ENCODE peak calls at places on chromosomes 5 and 9, in six cellular contexts. P is progenitor cell of endocrine pancreas, O is transverse colon, Q is coronary artery, G is ovary, Z is uterus. N is an unnamed sample.

GRCh38 chr9:100150209-100150608 is 51.2 kb downstream of the INVS start:
- DNase-seq in O (no peak), Q (no peak), P (no peak), G (no peak), Z (no peak), N (no peak)

GRCh38 chr5:99674086-99674485 is 745.3 kb upstream of the CHD1 start:
- DNase-seq in O (no peak), G (no peak), Z (no peak), P (no peak), Q (no peak), N (no peak)

GRCh38 chr5:82276800-82277612 is 1.1 kb downstream of the RPS23 start:
- DNase-seq in Q (no peak), G (no peak), O (no peak), P (no peak), Z (no peak), N (no peak)

GRCh38 chr5:73709536-73710129 is 83.6 kb downstream of the ARHGEF28 start:
- DNase-seq in G (no peak), Z (no peak), O (no peak), P (no peak), Q (no peak), N (no peak)

GRCh38 chr5:10424124-10424731 is 17.5 kb upstream of the ROPN1L start:
- DNase-seq in P (no peak), Q (no peak), G (no peak), Z (no peak), O (no peak), N (no peak)

GRCh38 chr5:150209020-150209635 is 19.3 kb downstream of the SLC6A7 start:
- DNase-seq in P (no peak), Z (no peak), G (no peak), Q (peak), O (peak), N (no peak)

GRCh38 chr5:37955748-37956147 is 115.9 kb upstream of the GDNF start:
- DNase-seq in Q (no peak), O (no peak), G (no peak), P (no peak), Z (no peak), N (no peak)

GRCh38 chr9:78115073-78115472 is 83.5 kb upstream of the GNAQ start:
- DNase-seq in P (no peak), Z (no peak), G (no peak), O (no peak), Q (no peak), N (no peak)

GRCh38 chr9:136526625-136527066 is 19.2 kb downstream of the NOTCH1 start:
- DNase-seq in P (no peak), Z (no peak), G (no peak), Q (no peak), O (peak), N (no peak)

GRCh38 chr9:108708448-108708847 is 147.3 kb downstream of the ACTL7B start:
- DNase-seq in P (no peak), O (no peak), Q (no peak), Z (no peak), G (no peak), N (no peak)

GRCh38 chr5:84549054-84549453 is 164.4 kb upstream of the EDIL3 start:
- DNase-seq in Q (no peak), O (no peak), P (no peak), Z (no peak), G (no peak), N (no peak)

GRCh38 chr9:76818271-76818670 is 54.0 kb downstream of the PCA3 start:
- DNase-seq in Q (peak), G (peak), O (peak), Z (peak), P (no peak), N (no peak)

GRCh38 chr5:158727771-158728311 is 371.9 kb downstream of the EBF1 start:
- DNase-seq in O (no peak), Q (no peak), Z (peak), G (peak), P (no peak), N (no peak)

GRCh38 chr5:178762960-178763359 is 32.5 kb upstream of the ZNF354A start:
- DNase-seq in G (no peak), P (no peak), Q (no peak), Z (no peak), O (no peak), N (no peak)

DNA sequence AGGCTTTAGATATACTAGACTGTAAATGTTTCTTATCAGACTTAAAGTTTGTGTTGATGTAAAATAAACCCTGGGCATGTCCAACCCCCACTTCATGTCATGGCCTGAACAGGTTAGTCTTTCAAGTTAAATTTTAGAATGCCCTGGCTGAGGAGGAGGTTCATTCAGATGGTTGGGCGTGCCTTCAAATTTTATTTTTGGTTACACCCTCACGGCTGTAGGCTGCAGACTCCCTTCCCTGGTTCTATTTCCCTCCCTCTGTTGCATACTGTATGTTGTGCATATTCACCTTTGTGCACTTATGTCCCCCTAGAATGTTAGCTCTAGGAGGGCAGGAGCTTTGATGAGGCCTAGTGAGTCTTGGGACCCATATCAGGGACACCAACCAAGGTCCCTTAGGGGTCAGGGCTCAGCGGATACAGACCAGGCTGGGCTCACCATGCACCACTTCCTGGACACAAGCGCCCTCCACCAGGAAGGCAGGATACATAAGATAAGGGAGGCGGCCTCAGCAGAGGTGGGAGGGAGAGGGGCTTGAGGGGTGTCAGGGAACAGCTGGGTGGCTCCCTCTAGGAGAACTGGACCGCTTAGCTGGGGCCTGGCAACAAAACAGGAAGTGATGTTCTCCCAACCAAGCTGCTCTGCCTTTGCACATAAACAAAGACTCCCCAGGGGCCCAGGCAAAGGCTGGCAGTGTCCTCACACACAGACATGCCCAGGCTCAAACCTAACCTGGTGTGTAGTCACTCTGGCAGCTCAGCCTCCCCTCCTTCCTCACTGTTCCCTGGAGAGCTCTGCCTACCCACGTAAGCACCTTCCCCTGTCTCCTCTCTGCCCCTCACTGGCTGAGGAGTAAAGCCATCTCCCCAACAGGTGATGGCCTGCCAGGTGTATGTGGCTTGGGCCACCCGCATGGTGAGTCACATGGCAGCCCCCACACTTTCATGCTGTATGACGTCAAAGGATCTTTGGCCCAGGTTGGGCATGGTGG is 5.7 kb upstream of the BICD2 start:
- DNase-seq in O (no peak), P (no peak), G (no peak), Q (no peak), Z (no peak), N (no peak)
- TF ChIP-seq CTCF in O (no peak), P (no peak), G (no peak), Q (no peak), Z (no peak), N (no peak)

DNA sequence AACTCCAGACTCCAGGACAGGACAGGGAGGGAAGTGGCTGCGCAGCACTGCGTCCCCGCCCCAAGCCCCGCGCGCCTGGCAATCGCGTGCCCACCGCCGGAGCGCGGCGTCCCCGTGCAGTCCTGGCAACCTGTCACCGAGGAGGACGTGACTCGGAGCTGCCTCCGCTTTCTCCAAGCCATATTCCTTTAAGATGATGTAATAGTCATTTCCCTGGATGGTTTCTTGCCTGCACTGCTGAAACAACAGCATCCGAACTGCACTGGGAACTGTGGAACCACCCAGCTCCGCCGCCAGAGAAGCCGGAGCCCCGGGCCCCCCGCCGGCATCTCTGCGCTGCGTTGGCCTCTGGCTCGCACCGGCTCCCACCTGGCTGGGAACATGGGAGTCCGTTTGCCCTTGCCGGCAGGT is 34.5 kb downstream of the KCTD16 start:
- DNase-seq in Z (peak), O (no peak), G (no peak), P (peak), Q (no peak), N (no peak)
- TF ChIP-seq CTCF in Z (no peak), O (no peak), G (no peak), P (peak), Q (no peak), N (no peak)

GRCh38 chr5:140345919-140346347 is 470 bp downstream of the HBEGF start:
- DNase-seq in Q (no peak), O (peak), Z (peak), P (peak), G (peak), N (no peak)
- TF ChIP-seq CTCF in Q (no peak), O (no peak), Z (no peak), P (peak), G (no peak), N (no peak)

GRCh38 chr5:151420127-151420526 is 27.3 kb upstream of the SLC36A1 start:
- DNase-seq in G (no peak), P (no peak), Q (no peak), Z (no peak), O (no peak), N (no peak)
- TF ChIP-seq CTCF in G (no peak), P (no peak), Q (no peak), Z (no peak), O (no peak), N (no peak)

GRCh38 chr9:92762196-92762595 is 2.4 kb downstream of the BICD2 start:
- DNase-seq in Q (no peak), Z (no peak), P (no peak), O (no peak), G (no peak), N (no peak)

GRCh38 chr9:92762781-92763708 is 1.6 kb downstream of the BICD2 start:
- DNase-seq in G (no peak), P (no peak), Q (no peak), Z (no peak), O (no peak), N (no peak)

GRCh38 chr9:92759990-92760893 is 4.4 kb downstream of the BICD2 start:
- DNase-seq in Z (peak), Q (no peak), P (no peak), O (peak), G (no peak), N (no peak)

GRCh38 chr9:92761686-92762085 is 2.9 kb downstream of the BICD2 start:
- DNase-seq in Q (no peak), P (no peak), O (no peak), Z (no peak), G (no peak), N (no peak)

DNA sequence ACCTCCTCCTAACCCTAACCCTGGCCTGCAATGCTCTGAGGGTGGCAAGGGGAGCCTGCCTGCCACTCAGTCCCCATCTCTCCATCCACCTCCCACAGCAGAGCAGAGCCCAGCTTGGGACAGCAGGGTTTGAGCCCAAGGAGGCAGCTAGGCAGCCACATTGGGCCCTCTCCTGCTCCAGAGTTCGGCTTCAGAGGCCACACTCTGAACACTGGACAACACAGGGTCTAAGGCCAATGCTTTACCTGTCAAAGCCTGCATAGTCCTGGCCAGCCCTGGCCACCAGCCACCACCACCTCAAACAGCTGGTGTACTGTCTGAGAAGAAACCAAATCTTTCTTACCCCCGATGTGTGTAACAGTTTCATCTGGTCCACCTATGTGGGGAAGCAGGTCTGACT is 5.2 kb downstream of the BICD2 start:
- DNase-seq in G (no peak), O (no peak), Z (no peak), Q (no peak), P (no peak), N (no peak)
- TF ChIP-seq CTCF in G (no peak), O (no peak), Z (no peak), Q (no peak), P (no peak), N (no peak)

GRCh38 chr9:128764361-128764760 is 7.4 kb downstream of the ZER1 start:
- DNase-seq in P (no peak), Q (no peak), G (no peak), Z (no peak), O (no peak), N (no peak)
- TF ChIP-seq CTCF in P (no peak), Q (no peak), G (no peak), Z (no peak), O (no peak), N (no peak)